ENCODE peak calls at places on chromosomes 7 and 10, in nine cellular contexts. B is fibroblast of lung; U is CD8-positive, alpha-beta memory T cell; L is CD4-positive, alpha-beta T cell; K is psoas muscle; J is SJSA1; R is effector memory CD4-positive, alpha-beta T cell; T is right cardiac atrium; C is mesendoderm. Q is an unnamed sample.

GRCh38 chr10:71187600-71187999 is 24.8 kb upstream of the UNC5B start:
- DNase-seq in B (peak; percentile 80), U (no peak), L (no peak), K (no peak), J (no peak), R (no peak), T (no peak), C (no peak), Q (no peak)

GRCh38 chr10:117455346-117455745 is 80.1 kb upstream of the PDZD8 start:
- DNase-seq in B (no peak), U (no peak), L (no peak), K (no peak), J (no peak), R (no peak), T (no peak), C (no peak), Q (no peak)

GRCh38 chr7:3028071-3028766 is 15.4 kb downstream of the CARD11 start:
- DNase-seq in B (peak; percentile 38), U (no peak), L (no peak), K (no peak), J (peak; percentile 81), R (no peak), T (no peak), C (peak; percentile 52), Q (no peak)

GRCh38 chr10:86599729-86600128 is 54.6 kb upstream of the OPN4 start:
- DNase-seq in B (no peak), U (no peak), L (no peak), K (no peak), J (no peak), R (no peak), T (no peak), C (peak; percentile 84), Q (peak; percentile 65)

GRCh38 chr10:94274142-94274787 is 88.5 kb downstream of the NOC3L start:
- DNase-seq in B (peak; percentile 27), U (no peak), L (no peak), K (peak; percentile 80), J (no peak), R (no peak), T (peak; percentile 78), C (no peak), Q (no peak)

GRCh38 chr10:129090618-129091366 is 376.2 kb upstream of the MGMT start:
- DNase-seq in B (peak; percentile 66), U (no peak), L (no peak), K (no peak), J (no peak), R (no peak), T (no peak), C (no peak), Q (peak; percentile 24)

GRCh38 chr7:37990337-37990736 is 69.9 kb downstream of the EPDR1 start:
- DNase-seq in B (no peak), U (no peak), L (no peak), K (no peak), J (no peak), R (no peak), T (no peak), C (no peak), Q (no peak)

GRCh38 chr7:141533149-141533949 is 17.9 kb upstream of the AGK start:
- DNase-seq in B (peak; percentile 84), U (peak; percentile 64), L (peak; percentile 46), K (peak; percentile 79), J (peak; percentile 42), R (peak; percentile 25), T (peak; percentile 77), C (peak; percentile 79), Q (peak; percentile 38)

GRCh38 chr10:125043824-125044658 is 102.1 kb downstream of the ZRANB1 start:
- DNase-seq in B (peak; percentile 36), U (no peak), L (no peak), K (peak; percentile 67), J (no peak), R (no peak), T (no peak), C (no peak), Q (no peak)

GRCh38 chr10:135601-136464 is 578 bp downstream of the ZMYND11 start:
- DNase-seq in B (peak; percentile 62), U (peak; percentile 77), L (peak; percentile 37), K (peak; percentile 81), J (peak; percentile 71), R (peak; percentile 36), T (peak; percentile 86), C (peak; percentile 70), Q (no peak)

GRCh38 chr10:10870523-10871241 is 147.0 kb upstream of the CELF2 start:
- DNase-seq in B (no peak), U (no peak), L (no peak), K (no peak), J (no peak), R (no peak), T (no peak), C (peak; percentile 81), Q (no peak)

GRCh38 chr7:156327916-156328315 is 312.7 kb upstream of the RNF32 start:
- DNase-seq in B (no peak), U (no peak), L (no peak), K (no peak), J (no peak), R (no peak), T (no peak), C (no peak), Q (no peak)

GRCh38 chr10:98489561-98490481 is 43.1 kb upstream of the HPS1 start:
- DNase-seq in B (no peak), U (no peak), L (no peak), K (no peak), J (no peak), R (no peak), T (no peak), C (no peak), Q (no peak)

GRCh38 chr7:157553256-157553655 is 216.5 kb downstream of the DNAJB6 start:
- DNase-seq in B (no peak), U (no peak), L (no peak), K (no peak), J (no peak), R (no peak), T (no peak), C (no peak), Q (no peak)

GRCh38 chr7:117188949-117189348 is 133.9 kb downstream of the WNT2 start:
- DNase-seq in B (peak; percentile 16), U (no peak), L (no peak), K (no peak), J (no peak), R (no peak), T (no peak), C (no peak), Q (no peak)

GRCh38 chr7:101911800-101912705 is 94.6 kb downstream of the CUX1 start:
- DNase-seq in B (peak; percentile 94), U (no peak), L (no peak), K (peak; percentile 90), J (no peak), R (no peak), T (peak; percentile 71), C (no peak), Q (peak; percentile 46)

GRCh38 chr10:123134915-123135414 is 805 bp upstream of the HMX3 start:
- DNase-seq in B (no peak), U (no peak), L (no peak), K (no peak), J (no peak), R (no peak), T (peak; percentile 20), C (no peak), Q (no peak)

GRCh38 chr7:150448789-150449147 is 1.7 kb upstream of the GIMAP8 start:
- DNase-seq in B (peak; percentile 52), U (peak; percentile 91), L (peak; percentile 84), K (peak; percentile 76), J (peak; percentile 28), R (peak; percentile 78), T (peak; percentile 88), C (peak; percentile 61), Q (peak; percentile 69)

GRCh38 chr7:40673285-40673684 is 538.5 kb downstream of the SUGCT start:
- DNase-seq in B (peak; percentile 76), U (no peak), L (no peak), K (no peak), J (peak; percentile 58), R (no peak), T (no peak), C (no peak), Q (no peak)

GRCh38 chr7:39541493-39541892 is 24.7 kb upstream of the YAE1 start:
- DNase-seq in B (no peak), U (no peak), L (no peak), K (no peak), J (no peak), R (no peak), T (no peak), C (no peak), Q (no peak)

GRCh38 chr10:4283841-4284610 is 499.0 kb upstream of the KLF6 start:
- DNase-seq in B (peak; percentile 99), U (no peak), L (no peak), K (peak; percentile 79), J (no peak), R (no peak), T (peak; percentile 65), C (no peak), Q (no peak)

DNA sequence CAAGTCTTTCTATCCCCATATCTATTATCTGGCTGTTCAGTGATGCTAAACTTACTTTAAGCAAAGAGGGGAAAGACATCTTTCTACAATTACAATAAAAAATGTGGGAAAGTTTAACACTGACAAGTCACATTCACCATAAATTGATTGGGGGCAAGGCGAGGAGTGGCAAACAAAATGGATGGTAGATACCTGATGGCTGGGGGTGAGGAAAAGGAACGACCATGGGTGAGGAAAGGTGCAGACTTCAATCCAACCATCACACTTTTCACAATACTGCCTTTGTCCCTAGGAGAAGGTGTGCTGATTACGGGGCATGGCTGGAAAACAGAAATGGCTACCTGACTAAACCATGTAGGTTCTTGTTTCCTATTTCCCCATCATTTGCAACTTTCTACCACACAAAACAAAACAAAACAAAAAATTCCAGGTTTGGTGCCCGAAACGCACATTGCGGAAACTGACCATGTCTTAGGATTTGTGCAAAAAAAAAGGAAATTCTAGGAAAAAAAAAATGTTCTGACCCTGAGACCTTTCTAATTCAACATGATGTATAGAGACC is 3.8 kb downstream of the RELN start:
- DNase-seq in B (no peak), U (no peak), L (no peak), K (no peak), J (no peak), R (no peak), T (no peak), C (no peak), Q (no peak)
- H3K27me3 ChIP-seq in B (peaks cover 10% of the 10 kb centered on the region), U (no peaks in the 10 kb centered on the region), L (peaks cover 39% of the 10 kb centered on the region), K (peaks cover 11% of the 10 kb centered on the region), J (peaks cover 60% of the 10 kb centered on the region), R (peaks cover 8% of the 10 kb centered on the region), T (no peaks in the 10 kb centered on the region), C (peaks cover 13% of the 10 kb centered on the region), Q (peaks cover 35% of the 10 kb centered on the region)

GRCh38 chr7:99623091-99623693 is 6.4 kb downstream of the ZSCAN25 start:
- DNase-seq in B (no peak), U (no peak), L (no peak), K (no peak), J (peak; percentile 99), R (no peak), T (no peak), C (no peak), Q (no peak)
- H3K27ac ChIP-seq in B (no peak overlapping the region), U (no peak overlapping the region), L (peak overlapping the region; percentile 66), K (no peak overlapping the region), J (peak overlapping the region; percentile 64), R (peak overlapping the region; percentile 67), T (no peak overlapping the region), C (no peak overlapping the region), Q (peak overlapping the region; percentile 84)

GRCh38 chr10:100810091-100810834 is 64.9 kb downstream of the PAX2 start:
- DNase-seq in B (no peak), U (peak; percentile 24), L (no peak), K (no peak), J (no peak), R (no peak), T (no peak), C (no peak), Q (no peak)
- H3K27me3 ChIP-seq in B (peaks cover 25% of the 10 kb centered on the region), U (peaks cover 3% of the 10 kb centered on the region), L (peaks cover 46% of the 10 kb centered on the region), K (no peaks in the 10 kb centered on the region), J (peaks cover 92% of the 10 kb centered on the region), R (peaks cover 21% of the 10 kb centered on the region), T (no peaks in the 10 kb centered on the region), C (no peaks in the 10 kb centered on the region), Q (peaks cover 17% of the 10 kb centered on the region)

GRCh38 chr7:110922906-110923305 is 168.0 kb upstream of the LRRN3 start:
- DNase-seq in B (peak; percentile 80), U (no peak), L (no peak), K (no peak), J (peak; percentile 48), R (no peak), T (no peak), C (peak; percentile 7), Q (no peak)
- H3K27ac ChIP-seq in B (peak overlapping the region; percentile 18), U (no peak overlapping the region), L (no peak overlapping the region), K (no peak overlapping the region), J (peak overlapping the region; percentile 52), R (no peak overlapping the region), T (no peak overlapping the region), C (no peak overlapping the region), Q (no peak overlapping the region)